ENCODE peak calls at places on chromosomes 1 and 21, in four cellular contexts. H is cardiac fibroblast, Z is cardiac muscle cell, C is astrocyte. U is an unnamed sample.

GRCh38 chr1:43121251-43121650 is 50.8 kb downstream of the EBNA1BP2 start:
- DNase-seq in H (no peak), Z (no peak), C (no peak), U (no peak)

GRCh38 chr1:217642455-217642854 is 11.3 kb downstream of the SPATA17 start:
- DNase-seq in H (no peak), Z (no peak), C (no peak), U (no peak)

GRCh38 chr1:206687251-206687914 is 2.7 kb downstream of the MAPKAPK2 start:
- DNase-seq in H (no peak), Z (no peak), C (no peak), U (no peak)

GRCh38 chr1:241269116-241269515 is 87.9 kb downstream of the RGS7 start:
- DNase-seq in H (no peak), Z (no peak), C (no peak), U (no peak)

GRCh38 chr21:42818328-42818749 is 61.0 kb downstream of the WDR4 start:
- DNase-seq in H (peak; percentile 72), Z (peak; percentile 70), C (peak; percentile 14), U (peak; percentile 46)

GRCh38 chr1:25530348-25531081 is 12.9 kb upstream of the LDLRAP1 start:
- DNase-seq in H (no peak), Z (no peak), C (no peak), U (no peak)

GRCh38 chr1:34199927-34200326 is 23.2 kb downstream of the C1orf94 start:
- DNase-seq in H (no peak), Z (no peak), C (peak; percentile 72), U (peak; percentile 30)

GRCh38 chr1:112673589-112674439 is 645 bp upstream of the MOV10 start:
- DNase-seq in H (peak; percentile 87), Z (peak; percentile 82), C (peak; percentile 53), U (peak; percentile 83)

GRCh38 chr1:108346137-108346536 is 102.3 kb upstream of the NBPF4 start:
- DNase-seq in H (no peak), Z (no peak), C (no peak), U (no peak)

GRCh38 chr1:22687191-22687590 is 23.4 kb upstream of the EPHB2 start:
- DNase-seq in H (no peak), Z (no peak), C (no peak), U (no peak)

GRCh38 chr21:31538821-31539220 is 120.7 kb upstream of the SOD1 start:
- DNase-seq in H (no peak), Z (no peak), C (no peak), U (no peak)

GRCh38 chr1:240027059-240027462 is 64.6 kb upstream of the FMN2 start:
- DNase-seq in H (peak; percentile 57), Z (peak; percentile 55), C (peak; percentile 12), U (peak; percentile 71)

GRCh38 chr1:47066931-47067330 is at the start of gene CYP4Z1:
- DNase-seq in H (no peak), Z (no peak), C (no peak), U (no peak)

GRCh38 chr1:246865921-246866320 is 65.8 kb downstream of the AHCTF1 start:
- DNase-seq in H (no peak), Z (no peak), C (no peak), U (no peak)

GRCh38 chr1:41482001-41482765 is 2.3 kb downstream of the EDN2 start:
- DNase-seq in H (no peak), Z (no peak), C (no peak), U (no peak)

GRCh38 chr1:245953876-245954660 is 553.0 kb downstream of the SMYD3 start:
- DNase-seq in H (no peak), Z (no peak), C (no peak), U (no peak)

GRCh38 chr1:89671775-89672488 is 39.0 kb downstream of the LRRC8C start:
- DNase-seq in H (no peak), Z (no peak), C (peak; percentile 58), U (no peak)

GRCh38 chr1:195717651-195718050 is 890.6 kb downstream of the KCNT2 start:
- DNase-seq in H (peak; percentile 3), Z (peak; percentile 24), C (peak; percentile 11), U (peak; percentile 24)
- TF ChIP-seq CTCF in H (no peak), Z (peak; percentile 44), C (peak; percentile 59), U (peak; percentile 57)

GRCh38 chr1:236027096-236027495 is 37.8 kb downstream of the NID1 start:
- DNase-seq in H (no peak), Z (no peak), C (no peak), U (no peak)
- H3K4me3 ChIP-seq in H (no peak overlapping the region), Z (no peak overlapping the region), C (no peak overlapping the region), U (no peak overlapping the region)

DNA sequence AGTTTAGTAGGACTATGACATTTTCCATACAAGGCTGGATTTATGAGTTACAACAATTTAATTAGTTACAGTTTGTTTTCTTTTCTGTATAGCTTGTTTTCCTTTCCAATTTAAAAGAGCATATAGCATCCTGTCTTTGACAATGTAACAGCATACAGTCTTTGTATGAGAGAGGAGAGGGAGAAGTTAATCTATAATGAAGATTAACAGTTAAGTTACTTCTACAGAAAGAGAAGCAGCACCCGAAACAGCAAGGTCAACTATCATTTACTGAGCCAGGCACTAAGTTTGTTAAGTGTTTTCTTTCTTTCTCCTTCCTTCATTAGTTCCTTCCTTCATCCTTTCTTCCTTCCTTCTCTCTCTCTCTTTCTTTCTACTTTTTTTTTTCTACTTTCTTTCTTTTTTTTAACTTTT is 52.3 kb upstream of the RAB4A start:
- DNase-seq in H (no peak), Z (no peak), C (no peak), U (no peak)
- TF ChIP-seq CTCF in H (no peak), Z (no peak), C (no peak), U (no peak)

GRCh38 chr1:167599839-167600581 is 30.0 kb upstream of the RCSD1 start:
- DNase-seq in H (peak; percentile 78), Z (peak; percentile 67), C (peak; percentile 46), U (peak; percentile 60)

GRCh38 chr1:167601442-167602380 is 28.3 kb upstream of the RCSD1 start:
- DNase-seq in H (peak; percentile 39), Z (peak; percentile 40), C (peak; percentile 12), U (no peak)

GRCh38 chr1:167602840-167603239 is 27.2 kb upstream of the RCSD1 start:
- DNase-seq in H (no peak), Z (no peak), C (no peak), U (no peak)

DNA sequence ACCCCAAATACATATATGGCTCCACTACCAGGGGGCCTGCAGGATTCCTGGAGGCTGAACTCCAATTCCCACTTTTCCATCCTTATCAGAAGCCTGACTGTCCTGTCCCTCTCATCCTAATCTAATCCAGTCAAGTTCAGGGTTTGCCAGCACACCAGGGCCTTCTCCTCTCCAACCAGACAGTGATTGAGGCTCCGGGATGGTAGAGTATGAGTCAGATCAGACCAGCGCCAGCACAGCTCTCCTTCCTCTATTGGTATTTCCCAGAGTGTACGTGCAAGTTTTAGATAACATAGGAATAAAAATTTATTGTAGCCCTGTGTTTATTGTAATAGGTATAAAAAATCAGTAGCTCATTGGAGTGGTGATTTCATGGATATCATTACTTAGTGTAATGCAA is 24.5 kb upstream of the RCSD1 start:
- DNase-seq in H (no peak), Z (peak; percentile 27), C (no peak), U (no peak)
- H3K4me3 ChIP-seq in H (no peak overlapping the region), Z (no peak overlapping the region), C (no peak overlapping the region), U (no peak overlapping the region)